ENCODE peak calls at places on chromosomes 2 and 18, in six cellular contexts. U, I, N, L, X and Z are unnamed samples.

GRCh38 chr2:3656762-3657691 is 973 bp upstream of the ALLC start:
- DNase-seq in U (no peak), I (peak; percentile 54), N (no peak), L (no peak), X (no peak), Z (no peak)

GRCh38 chr18:36354989-36355388 is 57.5 kb downstream of the FHOD3 start:
- DNase-seq in U (no peak), I (no peak), N (no peak), L (peak; percentile 69), X (no peak), Z (no peak)

GRCh38 chr2:169093535-169093934 is 24.2 kb downstream of the DHRS9 start:
- DNase-seq in U (no peak), I (no peak), N (no peak), L (no peak), X (no peak), Z (no peak)

GRCh38 chr2:109380502-109381326 is 233.1 kb downstream of the SEPTIN10 start:
- DNase-seq in U (peak; percentile 10), I (peak; percentile 22), N (peak; percentile 13), L (peak; percentile 24), X (peak; percentile 25), Z (no peak)

GRCh38 chr2:150332378-150332777 is 155.1 kb downstream of the RND3 start:
- DNase-seq in U (no peak), I (no peak), N (no peak), L (no peak), X (no peak), Z (no peak)

GRCh38 chr18:45837283-45838070 is 12.0 kb downstream of the SIGLEC15 start:
- DNase-seq in U (no peak), I (peak; percentile 90), N (peak; percentile 60), L (peak; percentile 36), X (peak; percentile 70), Z (no peak)

GRCh38 chr2:235157746-235158482 is 206.1 kb downstream of the SH3BP4 start:
- DNase-seq in U (no peak), I (peak; percentile 53), N (no peak), L (no peak), X (no peak), Z (no peak)

GRCh38 chr18:52337286-52337685 is 2.7 kb upstream of the DCC start:
- DNase-seq in U (no peak), I (no peak), N (no peak), L (peak; percentile 55), X (no peak), Z (no peak)

GRCh38 chr2:226564667-226565066 is 235.0 kb downstream of the IRS1 start:
- DNase-seq in U (no peak), I (no peak), N (peak; percentile 29), L (no peak), X (no peak), Z (no peak)

GRCh38 chr18:32777049-32777448 is 4.2 kb upstream of the KLHL14 start:
- DNase-seq in U (no peak), I (no peak), N (no peak), L (no peak), X (no peak), Z (no peak)

GRCh38 chr2:152062130-152063091 is 36.4 kb downstream of the CACNB4 start:
- DNase-seq in U (no peak), I (no peak), N (no peak), L (peak; percentile 79), X (no peak), Z (no peak)

GRCh38 chr18:57433492-57434176 is 1.5 kb upstream of the ONECUT2 start:
- DNase-seq in U (no peak), I (no peak), N (no peak), L (no peak), X (no peak), Z (no peak)

DNA sequence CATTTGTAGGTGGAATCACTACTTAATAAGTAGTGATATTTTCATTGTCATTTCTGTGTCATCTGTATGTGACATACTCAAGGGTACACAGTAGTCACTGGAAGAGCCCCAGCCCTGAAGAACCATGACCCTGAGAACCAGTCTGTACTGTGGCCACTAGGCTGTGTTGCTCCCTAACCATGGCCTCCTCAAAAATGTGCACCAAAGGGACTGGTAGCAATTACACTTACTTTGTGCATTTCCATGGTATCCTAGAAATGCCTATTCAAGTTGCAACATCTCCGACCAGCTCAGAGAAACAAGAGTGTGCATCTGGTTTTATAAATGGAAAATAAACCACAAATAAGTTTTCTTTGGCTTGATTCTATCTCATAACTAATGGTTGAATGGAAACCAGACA is 155.1 kb downstream of the DOCK10 start:
- DNase-seq in U (no peak), I (no peak), N (no peak), L (peak; percentile 42), X (no peak), Z (no peak)
- TF ChIP-seq CTCF in U (no peak), I (peak; percentile 29), N (no peak), L (no peak), X (no peak), Z (no peak)

GRCh38 chr2:233443511-233444183 is 89.4 kb downstream of the DGKD start:
- DNase-seq in U (peak; percentile 80), I (peak; percentile 90), N (peak; percentile 90), L (peak; percentile 52), X (peak; percentile 93), Z (no peak)
- TF ChIP-seq CTCF in U (peak; percentile 87), I (peak; percentile 94), N (no peak), L (peak; percentile 91), X (peak; percentile 90), Z (no peak)

DNA sequence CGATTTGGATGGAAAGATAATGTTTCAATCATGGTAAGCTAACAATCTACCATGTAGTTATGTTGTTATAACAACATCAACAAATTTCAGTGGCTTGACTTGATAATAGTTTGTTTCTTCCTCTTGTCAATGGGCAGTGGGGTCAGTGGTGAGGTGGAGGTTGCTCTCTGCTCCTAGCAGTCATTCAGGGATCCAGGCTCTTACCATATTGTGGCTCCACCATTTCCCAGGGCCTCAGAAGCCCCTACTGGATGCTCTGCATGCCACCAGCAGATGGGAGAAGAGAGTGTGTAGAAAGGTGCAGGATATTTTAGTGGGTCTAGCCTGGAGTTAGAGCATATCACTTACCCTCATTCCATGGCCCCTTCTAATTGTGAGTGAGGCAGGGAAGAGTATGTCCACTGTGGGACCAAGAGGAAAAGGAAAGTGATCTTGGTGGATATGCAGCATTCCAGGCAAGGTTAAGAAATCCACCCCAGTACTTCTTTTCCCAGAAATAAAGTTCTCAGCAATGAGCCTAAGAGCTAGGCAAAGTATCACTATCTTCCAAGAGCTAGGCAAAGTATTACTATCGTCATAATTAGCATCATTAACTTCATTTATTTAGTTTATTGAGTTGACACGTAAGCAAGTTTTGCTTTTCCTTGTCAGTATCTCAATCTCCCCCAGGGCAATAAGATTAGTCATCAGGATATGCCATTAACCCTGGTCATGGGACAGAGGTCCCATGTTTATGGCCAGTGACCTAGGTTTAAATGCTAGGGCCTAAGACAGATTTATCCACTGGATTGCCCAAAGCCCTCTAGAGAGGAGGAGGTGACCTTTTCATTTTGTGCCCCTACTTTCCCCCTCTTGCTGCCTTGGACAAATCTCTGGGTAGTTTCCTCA is 4.2 kb upstream of the IWS1 start:
- DNase-seq in U (no peak), I (no peak), N (no peak), L (no peak), X (no peak), Z (no peak)
- TF ChIP-seq CTCF in U (no peak), I (peak; percentile 39), N (no peak), L (no peak), X (no peak), Z (no peak)

GRCh38 chr18:62386616-62387015 is 61.5 kb downstream of the TNFRSF11A start:
- DNase-seq in U (no peak), I (no peak), N (no peak), L (no peak), X (no peak), Z (no peak)

GRCh38 chr18:62387257-62387656 is 62.1 kb downstream of the TNFRSF11A start:
- DNase-seq in U (no peak), I (no peak), N (no peak), L (no peak), X (no peak), Z (no peak)

GRCh38 chr18:62386091-62386490 is 61.0 kb downstream of the TNFRSF11A start:
- DNase-seq in U (no peak), I (no peak), N (no peak), L (no peak), X (no peak), Z (no peak)

GRCh38 chr18:62384068-62384467 is 59.0 kb downstream of the TNFRSF11A start:
- DNase-seq in U (no peak), I (no peak), N (no peak), L (no peak), X (no peak), Z (no peak)

GRCh38 chr18:62384610-62385097 is 59.5 kb downstream of the TNFRSF11A start:
- DNase-seq in U (no peak), I (peak; percentile 81), N (no peak), L (no peak), X (no peak), Z (no peak)
- TF ChIP-seq CTCF in U (no peak), I (peak; percentile 50), N (no peak), L (no peak), X (no peak), Z (no peak)

GRCh38 chr2:46858697-46859080 is 56.9 kb downstream of the MCFD2 start:
- DNase-seq in U (no peak), I (no peak), N (no peak), L (peak; percentile 94), X (no peak), Z (no peak)

GRCh38 chr2:46856336-46856735 is 59.3 kb downstream of the MCFD2 start:
- DNase-seq in U (no peak), I (no peak), N (no peak), L (no peak), X (no peak), Z (no peak)

GRCh38 chr2:46859482-46859881 is 56.1 kb downstream of the MCFD2 start:
- DNase-seq in U (no peak), I (no peak), N (no peak), L (no peak), X (no peak), Z (no peak)

GRCh38 chr2:46855805-46856204 is 59.8 kb downstream of the MCFD2 start:
- DNase-seq in U (no peak), I (no peak), N (no peak), L (no peak), X (no peak), Z (no peak)

DNA sequence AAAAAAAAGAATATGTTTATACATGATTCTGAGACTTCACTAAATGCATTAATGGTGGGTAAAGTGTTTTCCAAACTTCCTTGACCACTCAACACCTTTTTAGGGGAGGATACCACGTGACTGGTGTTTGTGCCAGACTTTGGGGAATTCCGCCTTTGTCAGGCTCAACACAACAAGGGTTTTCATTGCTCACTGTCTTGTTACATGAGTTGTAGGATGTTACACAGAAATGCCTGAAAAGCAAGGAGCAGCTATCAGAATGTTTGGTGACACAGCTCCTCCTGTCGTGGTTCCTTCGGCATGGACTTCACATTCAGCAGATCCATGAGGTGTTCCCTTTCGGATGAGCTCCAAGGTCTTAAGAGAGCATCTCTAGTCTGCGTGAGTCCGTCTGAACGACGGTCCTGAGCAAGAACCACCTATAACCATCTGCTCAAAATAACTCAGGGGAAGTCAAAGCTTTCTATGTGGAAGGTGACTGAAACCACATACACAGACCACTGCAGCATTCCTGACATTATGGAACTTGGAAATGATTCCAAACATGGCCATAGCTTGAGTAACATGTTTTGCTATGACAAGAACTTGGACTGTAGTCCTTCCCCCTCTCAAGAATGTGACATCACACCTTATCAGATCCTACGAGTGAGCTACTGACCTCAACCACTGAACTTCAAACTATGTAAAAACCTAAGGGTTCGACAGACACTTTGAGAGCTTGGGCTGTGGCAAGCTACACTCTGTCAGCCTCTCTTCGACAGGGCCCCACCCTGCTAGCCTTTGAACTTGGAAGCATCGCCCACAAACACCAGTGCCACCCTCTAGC is 57.5 kb downstream of the MCFD2 start:
- DNase-seq in U (no peak), I (no peak), N (no peak), L (peak; percentile 99), X (peak; percentile 74), Z (no peak)
- TF ChIP-seq CTCF in U (no peak), I (no peak), N (no peak), L (no peak), X (no peak), Z (no peak)

GRCh38 chr2:107932986-107933385 is 53.3 kb upstream of the SLC5A7 start:
- DNase-seq in U (no peak), I (no peak), N (no peak), L (no peak), X (no peak), Z (no peak)
- TF ChIP-seq CTCF in U (no peak), I (peak; percentile 75), N (no peak), L (peak; percentile 48), X (no peak), Z (no peak)